ENCODE peak calls at places on chromosomes 12 and 14, in ten cellular contexts. One of them, this sample, is unnamed.

GRCh38 chr12:13661005-13661887 is 320.2 kb downstream of the GRIN2B start:
- DNase-seq in uterus: peak
- DNase-seq in astrocyte of the cerebellum: peak
- DNase-seq in lower lobe of right lung: no peak
- DNase-seq in AG04449: no peak
- DNase-seq in endodermal cell: peak
- DNase-seq in cardiac muscle cell: peak
- DNase-seq in adrenal gland: peak
- DNase-seq in GM23338: peak
- DNase-seq in foreskin fibroblast: peak
- DNase-seq in this sample: peak

GRCh38 chr12:105420659-105421240 is 90.3 kb downstream of the C12orf75 start:
- DNase-seq in GM23338: peak
- DNase-seq in adrenal gland: peak
- DNase-seq in cardiac muscle cell: peak
- DNase-seq in astrocyte of the cerebellum: peak
- DNase-seq in uterus: peak
- DNase-seq in lower lobe of right lung: peak
- DNase-seq in AG04449: peak
- DNase-seq in foreskin fibroblast: peak
- DNase-seq in endodermal cell: peak
- DNase-seq in this sample: peak

GRCh38 chr12:111942557-111942956 is 70.4 kb downstream of the TMEM116 start:
- DNase-seq in adrenal gland: peak
- DNase-seq in lower lobe of right lung: no peak
- DNase-seq in foreskin fibroblast: peak
- DNase-seq in astrocyte of the cerebellum: peak
- DNase-seq in GM23338: no peak
- DNase-seq in cardiac muscle cell: no peak
- DNase-seq in AG04449: peak
- DNase-seq in uterus: no peak
- DNase-seq in endodermal cell: no peak
- DNase-seq in this sample: peak

GRCh38 chr14:99728981-99729451 is 44.9 kb downstream of the CYP46A1 start:
- DNase-seq in adrenal gland: no peak
- DNase-seq in foreskin fibroblast: no peak
- DNase-seq in uterus: peak
- DNase-seq in astrocyte of the cerebellum: no peak
- DNase-seq in cardiac muscle cell: no peak
- DNase-seq in GM23338: no peak
- DNase-seq in AG04449: no peak
- DNase-seq in lower lobe of right lung: peak
- DNase-seq in endodermal cell: peak
- DNase-seq in this sample: no peak

GRCh38 chr12:81627336-81628189 is 131.6 kb downstream of the PPFIA2 start:
- DNase-seq in cardiac muscle cell: peak
- DNase-seq in endodermal cell: no peak
- DNase-seq in adrenal gland: peak
- DNase-seq in astrocyte of the cerebellum: peak
- DNase-seq in lower lobe of right lung: no peak
- DNase-seq in GM23338: peak
- DNase-seq in uterus: no peak
- DNase-seq in AG04449: no peak
- DNase-seq in foreskin fibroblast: peak
- DNase-seq in this sample: peak

GRCh38 chr12:42477931-42478330 is 111.6 kb downstream of the PRICKLE1 start:
- DNase-seq in adrenal gland: no peak
- DNase-seq in astrocyte of the cerebellum: no peak
- DNase-seq in GM23338: no peak
- DNase-seq in cardiac muscle cell: no peak
- DNase-seq in AG04449: peak
- DNase-seq in endodermal cell: no peak
- DNase-seq in lower lobe of right lung: no peak
- DNase-seq in foreskin fibroblast: peak
- DNase-seq in uterus: no peak
- DNase-seq in this sample: peak

GRCh38 chr12:46224401-46224800 is 44.4 kb downstream of the SLC38A1 start:
- DNase-seq in GM23338: no peak
- DNase-seq in astrocyte of the cerebellum: peak
- DNase-seq in endodermal cell: no peak
- DNase-seq in lower lobe of right lung: no peak
- DNase-seq in AG04449: no peak
- DNase-seq in cardiac muscle cell: no peak
- DNase-seq in foreskin fibroblast: peak
- DNase-seq in uterus: peak
- DNase-seq in adrenal gland: peak
- DNase-seq in this sample: no peak

GRCh38 chr14:20836668-20837338 is 34.2 kb upstream of the RNASE1 start:
- DNase-seq in astrocyte of the cerebellum: no peak
- DNase-seq in adrenal gland: peak
- DNase-seq in GM23338: peak
- DNase-seq in foreskin fibroblast: peak
- DNase-seq in lower lobe of right lung: no peak
- DNase-seq in AG04449: no peak
- DNase-seq in uterus: no peak
- DNase-seq in cardiac muscle cell: peak
- DNase-seq in endodermal cell: peak
- DNase-seq in this sample: peak

GRCh38 chr12:16307843-16308475 is 30.5 kb upstream of the SLC15A5 start:
- DNase-seq in astrocyte of the cerebellum: no peak
- DNase-seq in uterus: no peak
- DNase-seq in AG04449: no peak
- DNase-seq in foreskin fibroblast: no peak
- DNase-seq in adrenal gland: no peak
- DNase-seq in lower lobe of right lung: no peak
- DNase-seq in GM23338: no peak
- DNase-seq in cardiac muscle cell: no peak
- DNase-seq in endodermal cell: no peak
- DNase-seq in this sample: no peak

GRCh38 chr12:38921025-38921677 is 15.8 kb upstream of the CPNE8 start:
- DNase-seq in GM23338: peak
- DNase-seq in cardiac muscle cell: peak
- DNase-seq in lower lobe of right lung: no peak
- DNase-seq in AG04449: no peak
- DNase-seq in endodermal cell: peak
- DNase-seq in astrocyte of the cerebellum: peak
- DNase-seq in adrenal gland: peak
- DNase-seq in uterus: no peak
- DNase-seq in foreskin fibroblast: peak
- DNase-seq in this sample: peak

GRCh38 chr12:111072299-111072698 is 151.9 kb upstream of the MYL2 start:
- DNase-seq in endodermal cell: no peak
- DNase-seq in lower lobe of right lung: no peak
- DNase-seq in uterus: no peak
- DNase-seq in foreskin fibroblast: no peak
- DNase-seq in GM23338: peak
- DNase-seq in astrocyte of the cerebellum: no peak
- DNase-seq in adrenal gland: no peak
- DNase-seq in AG04449: no peak
- DNase-seq in cardiac muscle cell: no peak
- DNase-seq in this sample: no peak

GRCh38 chr14:74913986-74914573 is 9.0 kb downstream of the RPS6KL1 start:
- DNase-seq in lower lobe of right lung: no peak
- DNase-seq in uterus: peak
- DNase-seq in astrocyte of the cerebellum: peak
- DNase-seq in adrenal gland: peak
- DNase-seq in foreskin fibroblast: peak
- DNase-seq in GM23338: peak
- DNase-seq in AG04449: no peak
- DNase-seq in endodermal cell: peak
- DNase-seq in cardiac muscle cell: peak
- DNase-seq in this sample: peak

GRCh38 chr12:2553388-2554126 is 241.2 kb upstream of the FKBP4 start:
- DNase-seq in AG04449: no peak
- DNase-seq in foreskin fibroblast: no peak
- DNase-seq in lower lobe of right lung: no peak
- DNase-seq in endodermal cell: no peak
- DNase-seq in uterus: no peak
- DNase-seq in cardiac muscle cell: no peak
- DNase-seq in adrenal gland: no peak
- DNase-seq in astrocyte of the cerebellum: no peak
- DNase-seq in GM23338: no peak
- DNase-seq in this sample: no peak

GRCh38 chr12:97921957-97922722 is 459.5 kb downstream of the RMST start:
- DNase-seq in foreskin fibroblast: peak
- DNase-seq in lower lobe of right lung: no peak
- DNase-seq in astrocyte of the cerebellum: peak
- DNase-seq in cardiac muscle cell: no peak
- DNase-seq in adrenal gland: no peak
- DNase-seq in GM23338: no peak
- DNase-seq in endodermal cell: no peak
- DNase-seq in AG04449: no peak
- DNase-seq in uterus: peak
- DNase-seq in this sample: peak

GRCh38 chr12:27291862-27292261 is 40.8 kb upstream of the BMAL2 start:
- DNase-seq in AG04449: no peak
- DNase-seq in astrocyte of the cerebellum: no peak
- DNase-seq in endodermal cell: no peak
- DNase-seq in cardiac muscle cell: no peak
- DNase-seq in adrenal gland: no peak
- DNase-seq in foreskin fibroblast: no peak
- DNase-seq in GM23338: no peak
- DNase-seq in lower lobe of right lung: no peak
- DNase-seq in uterus: no peak
- DNase-seq in this sample: no peak

GRCh38 chr12:4293299-4293941 is 19.9 kb downstream of the CCND2 start:
- DNase-seq in lower lobe of right lung: no peak
- DNase-seq in cardiac muscle cell: no peak
- DNase-seq in AG04449: no peak
- DNase-seq in astrocyte of the cerebellum: no peak
- DNase-seq in endodermal cell: no peak
- DNase-seq in GM23338: no peak
- DNase-seq in adrenal gland: no peak
- DNase-seq in foreskin fibroblast: peak
- DNase-seq in uterus: no peak
- DNase-seq in this sample: no peak

GRCh38 chr12:662541-663292 is 528 bp downstream of the NINJ2 start:
- DNase-seq in GM23338: no peak
- DNase-seq in adrenal gland: no peak
- DNase-seq in astrocyte of the cerebellum: no peak
- DNase-seq in uterus: no peak
- DNase-seq in cardiac muscle cell: no peak
- DNase-seq in AG04449: no peak
- DNase-seq in foreskin fibroblast: peak
- DNase-seq in endodermal cell: no peak
- DNase-seq in lower lobe of right lung: no peak
- DNase-seq in this sample: peak
- H3K4me3 ChIP-seq in GM23338: no peak
- H3K4me3 ChIP-seq in adrenal gland: no peak
- H3K4me3 ChIP-seq in astrocyte of the cerebellum: no peak
- H3K4me3 ChIP-seq in uterus: peak
- H3K4me3 ChIP-seq in cardiac muscle cell: no peak
- H3K4me3 ChIP-seq in AG04449: no peak
- H3K4me3 ChIP-seq in foreskin fibroblast: peak
- H3K4me3 ChIP-seq in endodermal cell: no peak
- H3K4me3 ChIP-seq in lower lobe of right lung: peak
- H3K4me3 ChIP-seq in this sample: peak

GRCh38 chr12:171743-172705 is 41.9 kb downstream of the SLC6A12 start:
- DNase-seq in foreskin fibroblast: no peak
- DNase-seq in AG04449: no peak
- DNase-seq in uterus: no peak
- DNase-seq in adrenal gland: no peak
- DNase-seq in astrocyte of the cerebellum: no peak
- DNase-seq in lower lobe of right lung: no peak
- DNase-seq in cardiac muscle cell: no peak
- DNase-seq in GM23338: no peak
- DNase-seq in endodermal cell: no peak
- DNase-seq in this sample: no peak
- TF ChIP-seq CTCF in foreskin fibroblast: no peak
- TF ChIP-seq CTCF in AG04449: no peak
- TF ChIP-seq CTCF in uterus: no peak
- TF ChIP-seq CTCF in adrenal gland: no peak
- TF ChIP-seq CTCF in astrocyte of the cerebellum: no peak
- TF ChIP-seq CTCF in lower lobe of right lung: no peak
- TF ChIP-seq CTCF in cardiac muscle cell: no peak
- TF ChIP-seq CTCF in GM23338: no peak
- TF ChIP-seq CTCF in endodermal cell: no peak
- TF ChIP-seq CTCF in this sample: no peak

GRCh38 chr14:92516966-92517350 is 3.4 kb downstream of the RIN3 start:
- DNase-seq in cardiac muscle cell: no peak
- DNase-seq in uterus: no peak
- DNase-seq in GM23338: no peak
- DNase-seq in lower lobe of right lung: no peak
- DNase-seq in adrenal gland: no peak
- DNase-seq in astrocyte of the cerebellum: no peak
- DNase-seq in AG04449: no peak
- DNase-seq in endodermal cell: no peak
- DNase-seq in foreskin fibroblast: no peak
- DNase-seq in this sample: no peak
- H3K4me3 ChIP-seq in cardiac muscle cell: no peak
- H3K4me3 ChIP-seq in uterus: no peak
- H3K4me3 ChIP-seq in GM23338: no peak
- H3K4me3 ChIP-seq in lower lobe of right lung: no peak
- H3K4me3 ChIP-seq in adrenal gland: no peak
- H3K4me3 ChIP-seq in astrocyte of the cerebellum: no peak
- H3K4me3 ChIP-seq in AG04449: no peak
- H3K4me3 ChIP-seq in endodermal cell: no peak
- H3K4me3 ChIP-seq in foreskin fibroblast: no peak
- H3K4me3 ChIP-seq in this sample: no peak

GRCh38 chr14:59130472-59130871 is 58.0 kb upstream of the DAAM1 start:
- DNase-seq in GM23338: peak
- DNase-seq in lower lobe of right lung: no peak
- DNase-seq in adrenal gland: no peak
- DNase-seq in foreskin fibroblast: no peak
- DNase-seq in uterus: peak
- DNase-seq in cardiac muscle cell: peak
- DNase-seq in endodermal cell: no peak
- DNase-seq in AG04449: no peak
- DNase-seq in astrocyte of the cerebellum: no peak
- DNase-seq in this sample: no peak

GRCh38 chr14:59126714-59127436 is 61.6 kb upstream of the DAAM1 start:
- DNase-seq in endodermal cell: peak
- DNase-seq in AG04449: no peak
- DNase-seq in astrocyte of the cerebellum: peak
- DNase-seq in lower lobe of right lung: no peak
- DNase-seq in uterus: no peak
- DNase-seq in foreskin fibroblast: peak
- DNase-seq in adrenal gland: peak
- DNase-seq in GM23338: peak
- DNase-seq in cardiac muscle cell: peak
- DNase-seq in this sample: peak

GRCh38 chr14:59123975-59124374 is 64.5 kb upstream of the DAAM1 start:
- DNase-seq in adrenal gland: no peak
- DNase-seq in lower lobe of right lung: no peak
- DNase-seq in astrocyte of the cerebellum: no peak
- DNase-seq in foreskin fibroblast: peak
- DNase-seq in endodermal cell: no peak
- DNase-seq in cardiac muscle cell: peak
- DNase-seq in uterus: no peak
- DNase-seq in GM23338: peak
- DNase-seq in AG04449: no peak
- DNase-seq in this sample: peak

GRCh38 chr14:59125156-59125555 is 63.3 kb upstream of the DAAM1 start:
- DNase-seq in endodermal cell: no peak
- DNase-seq in GM23338: no peak
- DNase-seq in lower lobe of right lung: no peak
- DNase-seq in adrenal gland: no peak
- DNase-seq in astrocyte of the cerebellum: no peak
- DNase-seq in uterus: no peak
- DNase-seq in cardiac muscle cell: no peak
- DNase-seq in foreskin fibroblast: no peak
- DNase-seq in AG04449: no peak
- DNase-seq in this sample: no peak

DNA sequence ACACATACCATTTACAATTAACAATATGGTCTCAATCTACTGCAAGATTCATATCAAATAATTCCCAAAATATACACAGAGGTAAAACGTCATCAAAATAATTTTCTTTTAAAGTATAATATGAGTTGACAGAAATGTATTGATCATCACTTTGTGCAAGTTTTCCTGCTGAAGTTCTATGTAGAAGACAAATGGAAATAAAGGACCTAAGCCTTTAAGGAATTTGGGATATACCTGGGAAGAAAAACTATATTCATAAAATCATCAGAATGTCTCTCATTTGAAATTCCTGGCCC is 61.1 kb upstream of the DAAM1 start:
- DNase-seq in cardiac muscle cell: no peak
- DNase-seq in adrenal gland: no peak
- DNase-seq in uterus: no peak
- DNase-seq in foreskin fibroblast: no peak
- DNase-seq in GM23338: no peak
- DNase-seq in astrocyte of the cerebellum: no peak
- DNase-seq in lower lobe of right lung: no peak
- DNase-seq in endodermal cell: no peak
- DNase-seq in AG04449: no peak
- DNase-seq in this sample: no peak
- TF ChIP-seq CTCF in cardiac muscle cell: no peak
- TF ChIP-seq CTCF in adrenal gland: no peak
- TF ChIP-seq CTCF in uterus: no peak
- TF ChIP-seq CTCF in foreskin fibroblast: no peak
- TF ChIP-seq CTCF in GM23338: no peak
- TF ChIP-seq CTCF in astrocyte of the cerebellum: no peak
- TF ChIP-seq CTCF in lower lobe of right lung: no peak
- TF ChIP-seq CTCF in endodermal cell: peak
- TF ChIP-seq CTCF in AG04449: no peak
- TF ChIP-seq CTCF in this sample: no peak